ENCODE peak calls at places on chromosomes 12 and 14, in ten cellular contexts. A is iPS-NIHi11, Z is mammary epithelial cell, Q is nephron progenitor cell, V is cardiac muscle cell, U is H9, B is OCI-LY7, H is LoVo, I is NCI-H1105, L is fibroblast of mammary gland. K is an unnamed sample.

GRCh38 chr12:65824314-65824563 is at the start of gene HMGA2:
- DNase-seq in I (no peak), A (no peak), B (no peak), Z (no peak), Q (peak; percentile 68), V (no peak), U (no peak), H (no peak), L (peak; percentile 88), K (no peak)

GRCh38 chr14:97713023-97713422 is 915.8 kb downstream of the VRK1 start:
- DNase-seq in H (peak; percentile 53), Q (no peak), L (peak; percentile 70), U (no peak), Z (peak; percentile 12), B (no peak), V (no peak), I (no peak), A (no peak), K (peak; percentile 92)

GRCh38 chr14:21313512-21313911 is 33.6 kb downstream of the RPGRIP1 start:
- DNase-seq in I (no peak), V (no peak), U (no peak), L (no peak), Q (no peak), A (no peak), Z (no peak), H (no peak), B (no peak), K (no peak)

GRCh38 chr12:130619378-130619970 is 96.6 kb downstream of the RIMBP2 start:
- DNase-seq in H (no peak), B (no peak), Z (no peak), V (no peak), A (no peak), I (no peak), Q (no peak), L (no peak), U (no peak), K (no peak)

GRCh38 chr14:53670701-53671100 is 285.9 kb downstream of the BMP4 start:
- DNase-seq in U (no peak), V (no peak), L (peak; percentile 93), Q (no peak), Z (peak; percentile 88), A (no peak), H (peak; percentile 25), B (no peak), I (no peak), K (peak; percentile 82)

GRCh38 chr12:89470741-89471504 is 53.7 kb downstream of the GALNT4 start:
- DNase-seq in Z (peak; percentile 21), U (no peak), Q (no peak), B (peak; percentile 48), H (peak; percentile 65), A (peak; percentile 35), L (peak; percentile 73), V (peak; percentile 65), I (peak; percentile 29), K (peak; percentile 56)

GRCh38 chr12:121326996-121327674 is 25.1 kb downstream of the ANAPC5 start:
- DNase-seq in V (no peak), L (no peak), I (no peak), A (no peak), H (no peak), U (no peak), Q (no peak), Z (no peak), B (no peak), K (no peak)

GRCh38 chr14:102690509-102691286 is 86.6 kb upstream of the TRAF3 start:
- DNase-seq in Q (no peak), A (no peak), B (no peak), L (no peak), Z (no peak), I (no peak), V (no peak), H (no peak), U (no peak), K (peak; percentile 24)

GRCh38 chr12:88111074-88111652 is 30.7 kb downstream of the CEP290 start:
- DNase-seq in Z (peak; percentile 48), L (peak; percentile 70), B (peak; percentile 36), H (peak; percentile 78), I (peak; percentile 38), U (no peak), A (peak; percentile 5), V (peak; percentile 20), Q (no peak), K (peak; percentile 70)

GRCh38 chr12:80862606-80863005 is 75.1 kb downstream of the LIN7A start:
- DNase-seq in B (no peak), V (no peak), L (peak; percentile 56), Z (no peak), Q (no peak), A (no peak), I (no peak), H (no peak), U (no peak), K (no peak)

GRCh38 chr12:6699989-6700645 is 498 bp downstream of the PIANP start:
- DNase-seq in B (peak; percentile 59), L (no peak), H (no peak), V (peak; percentile 49), I (no peak), Q (peak; percentile 65), A (peak; percentile 85), U (peak; percentile 65), Z (no peak), K (no peak)

GRCh38 chr12:101806280-101806679 is 24.5 kb downstream of the GNPTAB start:
- DNase-seq in U (no peak), Z (no peak), B (no peak), Q (no peak), L (no peak), I (no peak), V (no peak), H (no peak), A (no peak), K (no peak)

GRCh38 chr14:61636792-61637191 is 58.5 kb upstream of the HIF1A start:
- DNase-seq in Z (no peak), U (no peak), L (no peak), B (no peak), I (no peak), V (no peak), Q (no peak), A (no peak), H (no peak), K (no peak)

GRCh38 chr14:101082436-101083384 is 179.2 kb upstream of the RTL1 start:
- DNase-seq in U (no peak), B (no peak), Z (no peak), L (no peak), A (no peak), I (no peak), Q (no peak), H (no peak), V (no peak), K (no peak)

GRCh38 chr14:72924332-72924731 is 1.9 kb upstream of the DCAF4 start:
- DNase-seq in Z (no peak), H (peak; percentile 27), Q (no peak), I (no peak), A (no peak), B (no peak), L (no peak), U (no peak), V (peak; percentile 83), K (no peak)

GRCh38 chr12:113088037-113088436 is 31.5 kb downstream of the DTX1 start:
- DNase-seq in I (no peak), Z (no peak), V (no peak), H (no peak), B (peak; percentile 48), L (no peak), Q (no peak), A (no peak), U (no peak), K (no peak)

GRCh38 chr12:114414866-114415524 is 9.1 kb upstream of the TBX5 start:
- DNase-seq in I (no peak), U (no peak), B (no peak), Z (no peak), Q (no peak), V (no peak), H (no peak), A (no peak), L (peak; percentile 50), K (no peak)

GRCh38 chr14:64238049-64238448 is 56.1 kb downstream of the ESR2 start:
- DNase-seq in Z (no peak), Q (no peak), V (no peak), U (no peak), L (no peak), H (no peak), B (peak; percentile 20), A (peak; percentile 39), I (no peak), K (no peak)

GRCh38 chr12:64551676-64552075 is 58.6 kb upstream of the RASSF3 start:
- DNase-seq in B (no peak), V (no peak), I (no peak), L (peak; percentile 17), Z (no peak), A (no peak), U (no peak), H (no peak), Q (no peak), K (no peak)

GRCh38 chr12:68420225-68421008 is 88.3 kb upstream of the MDM1 start:
- DNase-seq in Z (no peak), B (no peak), Q (no peak), A (no peak), V (no peak), L (peak; percentile 58), U (no peak), H (no peak), I (no peak), K (no peak)

GRCh38 chr12:96698965-96699364 is 208.1 kb upstream of the NEDD1 start:
- DNase-seq in L (no peak), H (peak; percentile 45), B (no peak), Z (no peak), A (no peak), V (no peak), U (no peak), I (no peak), Q (no peak), K (no peak)

GRCh38 chr14:61877768-61878167 is 115.5 kb downstream of the SNAPC1 start:
- DNase-seq in A (no peak), Z (no peak), V (no peak), B (no peak), Q (no peak), L (no peak), H (no peak), U (no peak), I (no peak), K (no peak)

GRCh38 chr14:64826333-64826732 is 53.4 kb downstream of the SPTB start:
- DNase-seq in H (no peak), L (no peak), U (no peak), I (no peak), Q (no peak), A (no peak), Z (no peak), V (no peak), B (no peak), K (no peak)

GRCh38 chr12:85920324-85920947 is 46.3 kb downstream of the NTS start:
- DNase-seq in L (peak; percentile 36), Z (peak; percentile 12), V (peak; percentile 34), Q (no peak), I (peak; percentile 40), A (peak; percentile 23), H (peak; percentile 67), B (peak; percentile 49), U (no peak), K (peak; percentile 37)

GRCh38 chr12:54292083-54292930 is 8.5 kb downstream of the NFE2 start:
- DNase-seq in L (no peak), Q (no peak), A (no peak), H (no peak), B (no peak), Z (no peak), I (no peak), V (no peak), U (no peak), K (no peak)

GRCh38 chr12:111221296-111222026 is 147.4 kb downstream of the PHETA1 start:
- DNase-seq in A (peak; percentile 37), H (no peak), Q (no peak), B (no peak), I (no peak), Z (no peak), L (no peak), U (no peak), V (no peak), K (no peak)